ENCODE peak calls at places on chromosome 10, in four cellular contexts. X, G, L and T are unnamed samples.

GRCh38 chr10:15814565-15814964 is 45.7 kb downstream of the MINDY3 start:
- DNase-seq in X (no peak), G (no peak), L (no peak), T (no peak)

GRCh38 chr10:104639595-104640338 is 1.3 kb upstream of the SORCS3 start:
- DNase-seq in X (no peak), G (no peak), L (no peak), T (no peak)

GRCh38 chr10:48656928-48657327 is 27.7 kb upstream of the WDFY4 start:
- DNase-seq in X (no peak), G (peak; percentile 78), L (no peak), T (no peak)

GRCh38 chr10:77245953-77246352 is 391.7 kb downstream of the KCNMA1 start:
- DNase-seq in X (peak; percentile 51), G (no peak), L (no peak), T (no peak)

GRCh38 chr10:85666106-85666505 is 700.5 kb downstream of the GRID1 start:
- DNase-seq in X (no peak), G (no peak), L (no peak), T (no peak)

GRCh38 chr10:76668013-76668370 is 969.6 kb downstream of the KCNMA1 start:
- DNase-seq in X (no peak), G (no peak), L (no peak), T (no peak)

GRCh38 chr10:11230706-11231105 is 213.0 kb downstream of the CELF2 start:
- DNase-seq in X (no peak), G (no peak), L (no peak), T (no peak)

GRCh38 chr10:101587725-101588614 is at the start of the genes DPCD and POLL:
- DNase-seq in X (peak; percentile 93), G (peak; percentile 98), L (peak; percentile 84), T (peak; percentile 89)

GRCh38 chr10:49610735-49611165 is 640 bp downstream of the SLC18A3 start:
- DNase-seq in X (no peak), G (peak; percentile 69), L (no peak), T (no peak)

GRCh38 chr10:5488272-5489161 is 10.9 kb downstream of the CALML5 start:
- DNase-seq in X (no peak), G (peak; percentile 56), L (no peak), T (no peak)

GRCh38 chr10:71392791-71393781 is 3.6 kb upstream of the CDH23 start:
- DNase-seq in X (no peak), G (no peak), L (no peak), T (no peak)

GRCh38 chr10:8908013-8908412 is 853.5 kb downstream of the GATA3 start:
- DNase-seq in X (no peak), G (no peak), L (no peak), T (no peak)

GRCh38 chr10:86804805-86805204 is 48.4 kb downstream of the BMPR1A start:
- DNase-seq in X (no peak), G (no peak), L (no peak), T (no peak)
- H3K4me1 ChIP-seq in X (peaks cover 6% of the 10 kb centered on the region), G (no peaks in the 10 kb centered on the region), L (no peaks in the 10 kb centered on the region), T (no peaks in the 10 kb centered on the region)

DNA sequence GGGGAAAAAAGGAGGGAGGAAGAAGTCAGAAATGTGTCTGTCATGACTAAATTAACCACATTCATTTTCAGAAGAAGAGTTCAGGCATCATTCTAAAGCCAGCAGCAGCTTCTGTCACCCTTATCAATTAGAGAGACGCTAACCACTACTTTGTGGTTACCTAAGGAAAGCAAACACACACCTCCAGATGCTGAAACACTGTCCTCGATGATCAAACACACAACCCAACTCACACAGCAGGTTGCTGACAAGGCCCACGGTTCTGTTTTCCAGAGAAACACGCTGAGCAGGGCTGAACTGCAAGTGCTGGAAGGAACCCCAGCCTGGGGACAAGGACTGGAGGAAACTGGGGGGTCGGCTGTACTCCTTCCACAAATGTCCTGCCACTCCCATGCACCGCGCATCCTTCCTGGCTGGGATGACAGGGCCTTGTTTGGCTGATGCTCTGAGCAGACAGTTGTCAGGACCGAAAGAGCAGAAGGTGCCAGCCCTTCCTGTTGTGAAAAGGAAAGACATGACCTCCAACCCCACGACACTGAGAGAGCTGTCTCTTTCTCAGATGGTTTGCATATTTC is 36.6 kb downstream of the PRKCQ start:
- DNase-seq in X (no peak), G (no peak), L (peak; percentile 67), T (no peak)
- H3K27ac ChIP-seq in X (no peak overlapping the region), G (peak overlapping the region; percentile 51), L (peak overlapping the region; percentile 66), T (peak overlapping the region; percentile 73)

GRCh38 chr10:51663086-51663485 is 36.3 kb downstream of the CSTF2T start:
- DNase-seq in X (peak; percentile 3), G (no peak), L (no peak), T (no peak)
- H3K4me3 ChIP-seq in X (no peak overlapping the region), G (no peak overlapping the region), L (no peak overlapping the region), T (no peak overlapping the region)

GRCh38 chr10:51170518-51171245 is 96.4 kb downstream of the PRKG1 start:
- DNase-seq in X (peak; percentile 55), G (no peak), L (no peak), T (no peak)
- H3K4me1 ChIP-seq in X (peaks cover 11% of the 10 kb centered on the region), G (no peaks in the 10 kb centered on the region), L (no peaks in the 10 kb centered on the region), T (no peaks in the 10 kb centered on the region)

GRCh38 chr10:67772151-67772550 is 65.8 kb downstream of the DNAJC12 start:
- DNase-seq in X (no peak), G (no peak), L (no peak), T (no peak)
- H3K27ac ChIP-seq in X (no peak overlapping the region), G (no peak overlapping the region), L (no peak overlapping the region), T (no peak overlapping the region)

GRCh38 chr10:35375091-35375765 is 38.9 kb downstream of the CCNY start:
- DNase-seq in X (peak; percentile 47), G (no peak), L (no peak), T (no peak)

GRCh38 chr10:35378547-35379210 is 42.4 kb downstream of the CCNY start:
- DNase-seq in X (peak; percentile 60), G (no peak), L (no peak), T (no peak)

GRCh38 chr10:35377050-35377723 is 40.9 kb downstream of the CCNY start:
- DNase-seq in X (no peak), G (no peak), L (no peak), T (no peak)

GRCh38 chr10:35382096-35382495 is 45.8 kb downstream of the CCNY start:
- DNase-seq in X (no peak), G (no peak), L (no peak), T (no peak)

GRCh38 chr10:35379226-35380137 is 43.2 kb downstream of the CCNY start:
- DNase-seq in X (peak; percentile 88), G (peak; percentile 89), L (peak; percentile 11), T (peak; percentile 29)
- H3K4me3 ChIP-seq in X (no peak overlapping the region), G (no peak overlapping the region), L (no peak overlapping the region), T (no peak overlapping the region)

GRCh38 chr10:69337312-69338132 is 59.2 kb downstream of the HK1 start:
- DNase-seq in X (peak; percentile 86), G (no peak), L (no peak), T (no peak)
- H3K4me1 ChIP-seq in X (peaks cover 28% of the 10 kb centered on the region), G (peaks cover 83% of the 10 kb centered on the region), L (peaks cover 62% of the 10 kb centered on the region), T (peaks cover 19% of the 10 kb centered on the region)

GRCh38 chr10:36704124-36704523 is 421.3 kb upstream of the ANKRD30A start:
- DNase-seq in X (no peak), G (no peak), L (no peak), T (no peak)
- H3K27ac ChIP-seq in X (no peak overlapping the region), G (no peak overlapping the region), L (no peak overlapping the region), T (no peak overlapping the region)